ENCODE peak calls at places on chromosomes 13 and 19, in seven cellular contexts. P is body of pancreas; N is stimulated activated CD8-positive, alpha-beta memory T cell treated with anti-CD3 and anti-CD28 coated beads, Interleukin-2, amount 100 ng/mL, for 1 hour; K is NCI-H146; D is lung microvascular endothelial cell; I is stimulated activated naive CD8-positive, alpha-beta T cell treated with anti-CD3 and anti-CD28 coated beads, Interleukin-15, amount 100 ng/mL, for 72 hours; X is activated T-cell treated with anti-CD3 and anti-CD28 coated beads for 1 hour. M is an unnamed sample.

GRCh38 chr13:76853481-76853880 is 32.7 kb downstream of the KCTD12 start:
- DNase-seq in K (no peak), P (no peak), I (no peak), X (no peak), N (no peak), D (peak; percentile 59), M (no peak)

GRCh38 chr19:1267441-1268391 is 1.4 kb upstream of the CIRBP start:
- DNase-seq in I (no peak), D (no peak), P (peak; percentile 33), K (peak; percentile 28), N (no peak), X (no peak), M (no peak)

GRCh38 chr19:2251577-2252480 is 2.7 kb downstream of the AMH start:
- DNase-seq in X (no peak), D (no peak), N (no peak), I (peak; percentile 47), P (no peak), K (no peak), M (no peak)

GRCh38 chr19:7426986-7427385 is 61.8 kb downstream of the PEX11G start:
- DNase-seq in P (no peak), D (no peak), I (peak; percentile 68), X (no peak), K (no peak), N (no peak), M (no peak)

GRCh38 chr19:11404588-11405258 is 14.4 kb downstream of the RGL3 start:
- DNase-seq in X (no peak), D (no peak), K (no peak), P (no peak), N (no peak), I (no peak), M (no peak)

GRCh38 chr13:40662866-40663265 is 3.6 kb downstream of the FOXO1 start:
- DNase-seq in X (no peak), P (no peak), K (no peak), N (no peak), D (no peak), I (peak; percentile 51), M (no peak)

GRCh38 chr19:46413262-46414031 is at the start of gene CCDC8:
- DNase-seq in P (peak; percentile 93), K (peak; percentile 21), D (no peak), N (no peak), X (no peak), I (no peak), M (peak; percentile 79)

GRCh38 chr13:49220856-49221614 is 897 bp downstream of the MLNR start:
- DNase-seq in D (no peak), P (no peak), I (peak; percentile 18), K (no peak), N (no peak), X (no peak), M (peak; percentile 30)

GRCh38 chr13:41985788-41986508 is 25.0 kb upstream of the VWA8 start:
- DNase-seq in N (no peak), K (no peak), D (no peak), I (no peak), X (no peak), P (no peak), M (peak; percentile 27)

GRCh38 chr13:41509996-41510395 is 52.6 kb downstream of the RGCC start:
- DNase-seq in N (no peak), K (no peak), I (no peak), P (no peak), D (no peak), X (no peak), M (no peak)

GRCh38 chr13:33865945-33866344 is 48.0 kb downstream of the RFC3 start:
- DNase-seq in P (no peak), X (no peak), D (no peak), K (no peak), I (no peak), N (no peak), M (no peak)

GRCh38 chr19:49488046-49488862 is 846 bp downstream of the RPL13A start:
- DNase-seq in P (no peak), K (peak; percentile 53), N (no peak), X (no peak), D (no peak), I (no peak), M (no peak)

GRCh38 chr13:110444226-110444653 is 117.3 kb downstream of the RAB20 start:
- DNase-seq in X (no peak), K (no peak), I (no peak), P (no peak), N (no peak), D (peak; percentile 48), M (peak; percentile 65)

GRCh38 chr19:55158848-55159793 is 1.6 kb upstream of the TNNI3 start:
- DNase-seq in D (no peak), N (no peak), I (no peak), X (no peak), P (no peak), K (peak; percentile 45), M (no peak)

GRCh38 chr19:18234194-18234593 is 8.0 kb upstream of the PDE4C start:
- DNase-seq in D (no peak), P (no peak), I (no peak), N (no peak), K (no peak), X (no peak), M (no peak)

GRCh38 chr13:51848674-51849073 is 3.7 kb upstream of the TMEM272 start:
- DNase-seq in D (peak; percentile 55), I (no peak), K (no peak), P (no peak), X (no peak), N (no peak), M (no peak)

GRCh38 chr13:98098511-98098910 is 44.4 kb upstream of the FARP1 start:
- DNase-seq in K (no peak), P (no peak), N (no peak), X (no peak), I (no peak), D (no peak), M (peak; percentile 38)

GRCh38 chr13:112907916-112908315 is 61.1 kb upstream of the MCF2L start:
- DNase-seq in P (no peak), K (no peak), I (no peak), D (no peak), N (no peak), X (no peak), M (no peak)

GRCh38 chr19:1156830-1157615 is 17.0 kb downstream of the SBNO2 start:
- DNase-seq in X (no peak), I (no peak), D (no peak), K (no peak), P (no peak), N (no peak), M (no peak)

GRCh38 chr19:52991484-52991883 is 22.2 kb upstream of the ERVV-1 start:
- DNase-seq in P (no peak), D (peak; percentile 86), I (no peak), X (no peak), N (no peak), K (no peak), M (peak; percentile 39)

GRCh38 chr19:33916792-33917191 is 120.1 kb downstream of the KCTD15 start:
- DNase-seq in D (no peak), K (no peak), N (no peak), P (no peak), I (no peak), X (no peak), M (no peak)

GRCh38 chr19:31501427-31502195 is 152.4 kb upstream of the TSHZ3 start:
- DNase-seq in N (no peak), D (no peak), X (no peak), P (no peak), I (no peak), K (no peak), M (no peak)

GRCh38 chr13:98664047-98664446 is 87.1 kb upstream of the STK24 start:
- DNase-seq in X (peak; percentile 12), K (peak; percentile 44), N (no peak), I (peak; percentile 77), D (no peak), P (no peak), M (peak; percentile 56)

GRCh38 chr19:16442386-16443276 is 29.1 kb downstream of the EPS15L1 start:
- DNase-seq in K (peak; percentile 87), X (no peak), D (peak; percentile 52), N (no peak), I (no peak), P (peak; percentile 27), M (no peak)

GRCh38 chr19:11813801-11814706 is at the start of gene ZNF440:
- DNase-seq in P (peak; percentile 97), X (peak; percentile 75), I (peak; percentile 88), D (peak; percentile 94), N (peak; percentile 70), K (peak; percentile 99), M (peak; percentile 99)

GRCh38 chr13:103388839-103389238 is 322.6 kb upstream of the SLC10A2 start:
- DNase-seq in I (no peak), P (no peak), D (no peak), K (no peak), N (no peak), X (no peak), M (no peak)

GRCh38 chr13:36129539-36129938 is 1.6 kb downstream of the DCLK1 start:
- DNase-seq in I (no peak), K (peak; percentile 23), N (no peak), X (no peak), P (no peak), D (no peak), M (no peak)

GRCh38 chr19:28569132-28570114 is 643.5 kb downstream of the UQCRFS1 start:
- DNase-seq in K (no peak), I (no peak), X (no peak), P (no peak), N (no peak), D (no peak), M (no peak)